ENCODE peak calls at places on chromosome 12, in four cellular contexts. One of them, this sample, is unnamed.

GRCh38 chr12:131060011-131060703 is 106.5 kb downstream of the ADGRD1 start:
- DNase-seq in HepG2: no peak
- DNase-seq in K562: no peak
- DNase-seq in SK-N-SH: no peak
- DNase-seq in this sample: no peak

GRCh38 chr12:69563166-69563762 is 22.0 kb upstream of the CCT2 start:
- DNase-seq in K562: no peak
- DNase-seq in SK-N-SH: no peak
- DNase-seq in HepG2: no peak
- DNase-seq in this sample: no peak

GRCh38 chr12:123916729-123917128 is 55.9 kb downstream of the CCDC92 start:
- DNase-seq in SK-N-SH: no peak
- DNase-seq in HepG2: no peak
- DNase-seq in K562: no peak
- DNase-seq in this sample: no peak

GRCh38 chr12:75908961-75909699 is 122.4 kb downstream of the PHLDA1 start:
- DNase-seq in HepG2: peak; percentile 27
- DNase-seq in K562: no peak
- DNase-seq in SK-N-SH: peak; percentile 21
- DNase-seq in this sample: no peak

GRCh38 chr12:119115296-119115905 is 63.3 kb upstream of the HSPB8 start:
- DNase-seq in HepG2: peak; percentile 38
- DNase-seq in K562: peak; percentile 62
- DNase-seq in SK-N-SH: peak; percentile 75
- DNase-seq in this sample: peak; percentile 41

GRCh38 chr12:12445882-12446181 is 89.0 kb downstream of the BORCS5 start:
- DNase-seq in K562: no peak
- DNase-seq in SK-N-SH: no peak
- DNase-seq in HepG2: no peak
- DNase-seq in this sample: no peak

GRCh38 chr12:22729898-22730443 is 105.0 kb downstream of the ETNK1 start:
- DNase-seq in K562: no peak
- DNase-seq in HepG2: no peak
- DNase-seq in SK-N-SH: no peak
- DNase-seq in this sample: no peak

GRCh38 chr12:26696613-26697092 is 136.3 kb downstream of the ITPR2 start:
- DNase-seq in HepG2: no peak
- DNase-seq in K562: peak; percentile 22
- DNase-seq in SK-N-SH: no peak
- DNase-seq in this sample: no peak

GRCh38 chr12:116026346-116026745 is 251.1 kb downstream of the MED13L start:
- DNase-seq in SK-N-SH: no peak
- DNase-seq in K562: no peak
- DNase-seq in HepG2: no peak
- DNase-seq in this sample: no peak

GRCh38 chr12:3935078-3935477 is 61.9 kb upstream of the PARP11 start:
- DNase-seq in SK-N-SH: no peak
- DNase-seq in K562: no peak
- DNase-seq in HepG2: no peak
- DNase-seq in this sample: no peak

GRCh38 chr12:132466241-132467188 is 23.4 kb upstream of the FBRSL1 start:
- DNase-seq in K562: no peak
- DNase-seq in SK-N-SH: no peak
- DNase-seq in HepG2: no peak
- DNase-seq in this sample: no peak

GRCh38 chr12:40300490-40300889 is 75.7 kb downstream of the LRRK2 start:
- DNase-seq in SK-N-SH: no peak
- DNase-seq in HepG2: no peak
- DNase-seq in K562: no peak
- DNase-seq in this sample: no peak

GRCh38 chr12:55681142-55682077 is 26.3 kb downstream of the ITGA7 start:
- DNase-seq in HepG2: peak; percentile 92
- DNase-seq in SK-N-SH: no peak
- DNase-seq in K562: peak; percentile 56
- DNase-seq in this sample: peak; percentile 87

GRCh38 chr12:10940389-10940788 is 1.3 kb upstream of the TAS2R14 start:
- DNase-seq in SK-N-SH: no peak
- DNase-seq in HepG2: peak; percentile 23
- DNase-seq in K562: no peak
- DNase-seq in this sample: no peak

GRCh38 chr12:109449845-109450532 is 27.1 kb downstream of the KCTD10 start:
- DNase-seq in SK-N-SH: peak; percentile 60
- DNase-seq in HepG2: no peak
- DNase-seq in K562: peak; percentile 37
- DNase-seq in this sample: no peak

GRCh38 chr12:42255875-42256261 is 17.8 kb upstream of the YAF2 start:
- DNase-seq in HepG2: no peak
- DNase-seq in SK-N-SH: no peak
- DNase-seq in K562: no peak
- DNase-seq in this sample: no peak

GRCh38 chr12:110039085-110039807 is 9.1 kb downstream of the C12orf76 start:
- DNase-seq in SK-N-SH: no peak
- DNase-seq in HepG2: peak; percentile 99
- DNase-seq in K562: no peak
- DNase-seq in this sample: no peak

GRCh38 chr12:51393676-51394545 is 2.7 kb upstream of the GALNT6 start:
- DNase-seq in SK-N-SH: no peak
- DNase-seq in K562: no peak
- DNase-seq in HepG2: no peak
- DNase-seq in this sample: no peak

GRCh38 chr12:50925342-50925651 is 27.0 kb upstream of the HIGD1C start:
- DNase-seq in SK-N-SH: no peak
- DNase-seq in HepG2: no peak
- DNase-seq in K562: no peak
- DNase-seq in this sample: no peak

GRCh38 chr12:122001379-122002209 is 20.1 kb upstream of the BCL7A start:
- DNase-seq in HepG2: no peak
- DNase-seq in SK-N-SH: no peak
- DNase-seq in K562: no peak
- DNase-seq in this sample: no peak

GRCh38 chr12:122003646-122004611 is 17.8 kb upstream of the BCL7A start:
- DNase-seq in SK-N-SH: no peak
- DNase-seq in K562: peak; percentile 36
- DNase-seq in HepG2: no peak
- DNase-seq in this sample: no peak

GRCh38 chr12:122006186-122006926 is 15.3 kb upstream of the BCL7A start:
- DNase-seq in K562: no peak
- DNase-seq in HepG2: no peak
- DNase-seq in SK-N-SH: no peak
- DNase-seq in this sample: no peak

GRCh38 chr12:122004633-122005071 is 17.0 kb upstream of the BCL7A start:
- DNase-seq in SK-N-SH: no peak
- DNase-seq in HepG2: no peak
- DNase-seq in K562: no peak
- DNase-seq in this sample: no peak

GRCh38 chr12:122005252-122005651 is 16.4 kb upstream of the BCL7A start:
- DNase-seq in SK-N-SH: no peak
- DNase-seq in K562: no peak
- DNase-seq in HepG2: no peak
- DNase-seq in this sample: no peak
- TF ChIP-seq POLR2AphosphoS5 in SK-N-SH: no peak
- TF ChIP-seq POLR2AphosphoS5 in K562: no peak
- TF ChIP-seq POLR2AphosphoS5 in HepG2: no peak
- TF ChIP-seq POLR2AphosphoS5 in this sample: no peak

GRCh38 chr12:65665817-65666216 is 158.5 kb upstream of the HMGA2 start:
- DNase-seq in SK-N-SH: no peak
- DNase-seq in K562: no peak
- DNase-seq in HepG2: no peak
- DNase-seq in this sample: no peak

GRCh38 chr12:65668981-65669695 is 155.1 kb upstream of the HMGA2 start:
- DNase-seq in SK-N-SH: no peak
- DNase-seq in HepG2: no peak
- DNase-seq in K562: no peak
- DNase-seq in this sample: no peak

GRCh38 chr12:65664715-65665250 is 159.5 kb upstream of the HMGA2 start:
- DNase-seq in K562: no peak
- DNase-seq in SK-N-SH: no peak
- DNase-seq in HepG2: no peak
- DNase-seq in this sample: no peak

GRCh38 chr12:65667932-65668331 is 156.4 kb upstream of the HMGA2 start:
- DNase-seq in K562: no peak
- DNase-seq in HepG2: no peak
- DNase-seq in SK-N-SH: no peak
- DNase-seq in this sample: no peak

GRCh38 chr12:65666876-65667275 is 157.4 kb upstream of the HMGA2 start:
- DNase-seq in SK-N-SH: no peak
- DNase-seq in K562: peak; percentile 71
- DNase-seq in HepG2: no peak
- DNase-seq in this sample: no peak
- TF ChIP-seq RAD21 in SK-N-SH: no peak
- TF ChIP-seq RAD21 in K562: peak; percentile 5
- TF ChIP-seq RAD21 in HepG2: no peak
- TF ChIP-seq RAD21 in this sample: no peak

GRCh38 chr12:15602051-15602672 is 187.0 kb downstream of the EPS8 start:
- DNase-seq in K562: no peak
- DNase-seq in SK-N-SH: no peak
- DNase-seq in HepG2: peak; percentile 39
- DNase-seq in this sample: no peak

GRCh38 chr12:15599266-15600037 is 189.7 kb downstream of the EPS8 start:
- DNase-seq in HepG2: no peak
- DNase-seq in SK-N-SH: no peak
- DNase-seq in K562: no peak
- DNase-seq in this sample: no peak

GRCh38 chr12:15600223-15600935 is 188.8 kb downstream of the EPS8 start:
- DNase-seq in HepG2: no peak
- DNase-seq in K562: no peak
- DNase-seq in SK-N-SH: no peak
- DNase-seq in this sample: no peak

GRCh38 chr12:15603461-15604085 is 185.6 kb downstream of the EPS8 start:
- DNase-seq in HepG2: peak; percentile 13
- DNase-seq in SK-N-SH: no peak
- DNase-seq in K562: no peak
- DNase-seq in this sample: no peak

DNA sequence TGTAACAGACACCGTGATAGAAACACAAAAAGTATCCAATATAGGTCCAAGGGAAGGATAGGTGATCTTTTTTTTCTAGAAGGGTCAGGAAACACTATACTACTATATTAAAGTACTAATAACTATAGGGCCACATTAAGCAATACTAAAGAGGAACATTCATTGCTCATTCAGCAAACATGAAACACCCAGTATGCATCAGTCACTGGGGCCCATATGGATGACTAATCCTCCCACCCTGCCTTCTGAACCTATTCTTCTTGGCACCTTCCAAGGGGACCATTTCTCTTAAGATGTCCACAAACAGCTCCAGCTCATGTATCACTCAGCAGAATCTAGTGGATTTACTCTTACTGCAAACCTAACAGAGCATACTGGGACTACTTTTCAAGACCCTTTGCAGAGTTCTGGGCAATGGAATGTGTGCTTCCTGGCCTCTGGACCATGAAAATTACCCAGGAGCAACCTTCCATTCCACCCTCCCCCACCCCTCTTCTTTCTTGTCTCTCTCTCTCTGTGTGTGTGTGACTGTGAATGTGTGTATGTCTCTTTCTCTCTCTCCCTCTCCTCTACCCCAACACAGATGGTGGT is 187.9 kb downstream of the EPS8 start:
- DNase-seq in K562: no peak
- DNase-seq in SK-N-SH: no peak
- DNase-seq in HepG2: no peak
- DNase-seq in this sample: no peak
- TF ChIP-seq ELF1 in K562: no peak
- TF ChIP-seq ELF1 in SK-N-SH: no peak
- TF ChIP-seq ELF1 in HepG2: no peak
- TF ChIP-seq ELF1 in this sample: no peak

DNA sequence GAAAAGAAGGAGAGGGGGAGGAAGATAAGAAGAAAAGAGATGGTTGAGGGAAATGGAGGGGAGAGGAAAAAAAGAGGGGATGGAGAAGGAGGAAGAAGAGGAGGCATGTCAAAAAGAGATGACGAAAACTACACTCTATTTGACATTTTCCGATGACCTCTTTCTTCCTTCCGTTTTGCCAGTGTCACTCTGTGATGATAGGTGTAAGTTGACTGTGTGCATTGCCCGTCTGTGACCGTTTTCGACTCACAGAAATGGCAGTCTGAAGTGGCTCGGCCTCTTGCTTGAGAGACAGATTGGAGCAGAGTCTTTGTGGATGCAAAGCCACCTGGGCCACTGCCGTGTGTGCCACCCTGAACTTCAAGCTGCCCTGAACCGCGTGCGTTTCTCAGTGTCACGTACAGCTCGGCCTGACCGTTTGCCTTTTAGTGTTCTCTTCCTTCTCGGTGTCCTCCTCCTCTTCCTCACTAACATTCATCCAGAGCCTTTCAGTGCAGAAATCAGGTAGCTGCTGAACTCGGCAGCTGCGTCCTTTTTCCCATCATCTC is 32.7 kb downstream of the ELK3 start:
- DNase-seq in K562: no peak
- DNase-seq in HepG2: no peak
- DNase-seq in SK-N-SH: no peak
- DNase-seq in this sample: no peak
- TF ChIP-seq POLR2AphosphoS5 in K562: no peak
- TF ChIP-seq POLR2AphosphoS5 in HepG2: no peak
- TF ChIP-seq POLR2AphosphoS5 in SK-N-SH: no peak
- TF ChIP-seq POLR2AphosphoS5 in this sample: no peak

DNA sequence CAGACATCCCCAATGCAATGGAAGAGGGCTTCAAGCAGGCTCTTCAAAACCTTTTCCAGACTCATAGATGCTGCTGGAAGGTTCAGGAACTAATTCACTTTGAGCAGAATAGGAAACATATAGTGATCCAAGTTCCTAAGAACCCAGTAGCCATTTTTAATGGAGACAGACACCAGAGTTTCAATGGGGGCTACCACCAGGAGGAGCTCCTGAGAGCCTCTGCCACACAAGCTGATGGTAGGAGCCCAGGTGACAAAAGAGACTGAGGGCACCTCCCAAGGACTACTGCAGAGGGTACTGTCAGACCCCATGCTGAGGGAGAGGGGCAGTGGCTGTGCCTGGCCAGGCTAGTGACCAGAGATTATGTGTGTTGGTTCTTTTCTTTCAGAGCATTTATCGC is 45.9 kb downstream of the IFNG start:
- DNase-seq in K562: peak; percentile 18
- DNase-seq in HepG2: no peak
- DNase-seq in SK-N-SH: no peak
- DNase-seq in this sample: peak; percentile 22
- TF ChIP-seq RAD21 in K562: peak; percentile 18
- TF ChIP-seq RAD21 in HepG2: no peak
- TF ChIP-seq RAD21 in SK-N-SH: no peak
- TF ChIP-seq RAD21 in this sample: peak; percentile 30